ENCODE peak calls at places on chromosomes 16 and 17, in eight cellular contexts. H is GM10248; N is cardiac fibroblast; V is CD8-positive, alpha-beta T cell; X is GM04504; G is natural killer cell; T is right cardiac atrium; O is EH. M is an unnamed sample.

GRCh38 chr16:2025251-2025650 is 1.5 kb upstream of the NHERF2 start:
- DNase-seq in H (no peak), N (no peak), V (no peak), X (no peak), G (no peak), T (no peak), O (no peak), M (no peak)

GRCh38 chr16:87636050-87636684 is 33.9 kb downstream of the JPH3 start:
- DNase-seq in H (peak; percentile 85), N (peak; percentile 85), V (peak; percentile 84), X (peak; percentile 65), G (peak; percentile 65), T (peak; percentile 94), O (peak; percentile 86), M (peak; percentile 70)

GRCh38 chr17:37339321-37339720 is 36.5 kb upstream of the C17orf78 start:
- DNase-seq in H (no peak), N (no peak), V (no peak), X (no peak), G (no peak), T (no peak), O (no peak), M (no peak)

GRCh38 chr16:17607075-17607509 is 136.3 kb upstream of the XYLT1 start:
- DNase-seq in H (no peak), N (no peak), V (no peak), X (no peak), G (no peak), T (no peak), O (no peak), M (no peak)

GRCh38 chr17:58710948-58711552 is 18.6 kb downstream of the RAD51C start:
- DNase-seq in H (no peak), N (peak; percentile 83), V (peak; percentile 26), X (peak; percentile 28), G (no peak), T (no peak), O (peak; percentile 65), M (peak; percentile 47)

GRCh38 chr16:84574191-84574590 is 43.7 kb downstream of the COTL1 start:
- DNase-seq in H (no peak), N (no peak), V (no peak), X (no peak), G (no peak), T (no peak), O (no peak), M (no peak)

GRCh38 chr17:42340691-42341127 is 47.5 kb downstream of the STAT3 start:
- DNase-seq in H (no peak), N (no peak), V (no peak), X (no peak), G (no peak), T (no peak), O (peak; percentile 26), M (no peak)

GRCh38 chr17:17413821-17414220 is 63.0 kb upstream of the MED9 start:
- DNase-seq in H (no peak), N (peak; percentile 72), V (no peak), X (no peak), G (no peak), T (no peak), O (peak; percentile 11), M (no peak)

GRCh38 chr17:32943647-32944191 is 15.8 kb downstream of the TMEM98 start:
- DNase-seq in H (no peak), N (peak; percentile 67), V (no peak), X (peak; percentile 87), G (no peak), T (peak; percentile 60), O (peak; percentile 90), M (no peak)

GRCh38 chr16:50469744-50470301 is 78.4 kb upstream of the NKD1 start:
- DNase-seq in H (no peak), N (no peak), V (no peak), X (no peak), G (no peak), T (no peak), O (no peak), M (no peak)

M was measured in stromal cell of bone marrow.